ENCODE peak calls at places on chromosomes 13 and 19, in nine cellular contexts. H is A549, Q is coronary artery, T is HFF-Myc, L is progenitor cell of endocrine pancreas, E is right atrium auricular region, C is GM23338, F is GM12865, K is heart right ventricle. Z is an unnamed sample.

GRCh38 chr13:77507931-77508776 is 27.4 kb upstream of the SCEL start:
- DNase-seq in H (no peak), Q (no peak), T (peak; percentile 48), L (no peak), E (no peak), C (no peak), F (no peak), K (no peak), Z (no peak)

GRCh38 chr19:49835562-49835961 is 15.4 kb upstream of the PTOV1 start:
- DNase-seq in H (no peak), Q (no peak), T (no peak), L (no peak), E (no peak), C (no peak), F (no peak), K (no peak), Z (no peak)

GRCh38 chr13:103349664-103350063 is 283.4 kb upstream of the SLC10A2 start:
- DNase-seq in H (no peak), Q (no peak), T (no peak), L (no peak), E (no peak), C (no peak), F (no peak), K (peak; percentile 12), Z (peak; percentile 13)

GRCh38 chr19:6108721-6109633 is 1.3 kb downstream of the RFX2 start:
- DNase-seq in H (no peak), Q (peak; percentile 88), T (no peak), L (no peak), E (peak; percentile 79), C (peak; percentile 64), F (peak; percentile 25), K (peak; percentile 57), Z (peak; percentile 41)

GRCh38 chr13:104086205-104086604 is 1020.0 kb upstream of the SLC10A2 start:
- DNase-seq in H (no peak), Q (no peak), T (no peak), L (no peak), E (no peak), C (no peak), F (no peak), K (no peak), Z (no peak)

GRCh38 chr19:17865364-17866311 is 5.9 kb downstream of the RPL18A start:
- DNase-seq in H (no peak), Q (no peak), T (no peak), L (no peak), E (no peak), C (peak; percentile 40), F (peak; percentile 63), K (no peak), Z (no peak)

GRCh38 chr13:31045621-31046081 is 113.2 kb downstream of the TEX26 start:
- DNase-seq in H (peak; percentile 74), Q (peak; percentile 43), T (peak; percentile 94), L (no peak), E (peak; percentile 65), C (no peak), F (peak; percentile 53), K (no peak), Z (no peak)

GRCh38 chr19:58261600-58261967 is 17.2 kb upstream of the ZNF8 start:
- DNase-seq in H (no peak), Q (no peak), T (no peak), L (no peak), E (no peak), C (no peak), F (no peak), K (no peak), Z (no peak)

GRCh38 chr19:18738961-18739690 is 52.0 kb downstream of the COMP start:
- DNase-seq in H (no peak), Q (no peak), T (no peak), L (no peak), E (no peak), C (no peak), F (no peak), K (no peak), Z (no peak)

GRCh38 chr13:26660185-26660584 is 100.4 kb downstream of the GPR12 start:
- DNase-seq in H (no peak), Q (no peak), T (no peak), L (no peak), E (no peak), C (no peak), F (no peak), K (no peak), Z (no peak)

GRCh38 chr19:44623080-44623479 is 9.7 kb downstream of the IGSF23 start:
- DNase-seq in H (no peak), Q (no peak), T (no peak), L (no peak), E (peak; percentile 60), C (no peak), F (no peak), K (no peak), Z (no peak)

DNA sequence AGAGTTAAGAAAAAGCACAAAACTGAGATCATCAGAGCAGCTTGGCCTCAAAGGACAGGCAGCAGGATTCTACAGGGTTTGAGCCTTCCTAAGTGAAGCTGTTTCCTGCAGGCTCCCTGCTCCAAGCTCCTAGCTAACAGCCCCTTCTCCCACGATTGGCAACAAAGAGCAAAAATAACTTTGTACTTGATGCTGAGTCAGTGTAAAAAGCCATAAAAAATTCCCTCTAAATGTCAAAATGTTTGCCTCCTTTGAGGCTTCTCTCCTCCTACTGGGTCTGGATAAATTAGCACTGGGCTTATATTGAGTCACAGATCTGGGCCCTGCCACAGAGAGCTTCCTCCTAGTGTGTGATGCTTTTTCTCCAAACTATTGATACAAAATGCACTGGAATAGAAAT is 153.3 kb downstream of the TNFRSF19 start:
- DNase-seq in H (no peak), Q (no peak), T (no peak), L (no peak), E (no peak), C (no peak), F (no peak), K (no peak), Z (no peak)
- TF ChIP-seq CTCF in H (no peak), Q (no peak), T (no peak), L (no peak), E (no peak), C (no peak), F (no peak), K (no peak), Z (no peak)

GRCh38 chr13:90233933-90234672 is 1113.4 kb upstream of the MIR17HG start:
- DNase-seq in H (no peak), Q (no peak), T (no peak), L (no peak), E (no peak), C (no peak), F (no peak), K (no peak), Z (no peak)
- TF ChIP-seq CTCF in H (no peak), Q (no peak), T (no peak), L (no peak), E (no peak), C (peak; percentile 33), F (no peak), K (no peak), Z (no peak)

GRCh38 chr19:32676186-32676894 is 692 bp downstream of the RGS9BP start:
- DNase-seq in H (peak; percentile 43), Q (no peak), T (no peak), L (peak; percentile 28), E (no peak), C (peak; percentile 62), F (no peak), K (peak; percentile 30), Z (peak; percentile 40)

GRCh38 chr19:32673573-32673972 is 1.4 kb downstream of the ANKRD27 start:
- DNase-seq in H (no peak), Q (no peak), T (no peak), L (no peak), E (no peak), C (no peak), F (no peak), K (no peak), Z (no peak)

GRCh38 chr19:32675720-32676185 is at the start of gene RGS9BP:
- DNase-seq in H (peak; percentile 92), Q (peak; percentile 86), T (no peak), L (peak; percentile 26), E (peak; percentile 85), C (peak; percentile 64), F (peak; percentile 72), K (peak; percentile 90), Z (peak; percentile 64)

GRCh38 chr19:32674153-32674958 is 624 bp downstream of the ANKRD27 start:
- DNase-seq in H (no peak), Q (no peak), T (no peak), L (peak; percentile 47), E (no peak), C (no peak), F (no peak), K (no peak), Z (peak; percentile 46)

DNA sequence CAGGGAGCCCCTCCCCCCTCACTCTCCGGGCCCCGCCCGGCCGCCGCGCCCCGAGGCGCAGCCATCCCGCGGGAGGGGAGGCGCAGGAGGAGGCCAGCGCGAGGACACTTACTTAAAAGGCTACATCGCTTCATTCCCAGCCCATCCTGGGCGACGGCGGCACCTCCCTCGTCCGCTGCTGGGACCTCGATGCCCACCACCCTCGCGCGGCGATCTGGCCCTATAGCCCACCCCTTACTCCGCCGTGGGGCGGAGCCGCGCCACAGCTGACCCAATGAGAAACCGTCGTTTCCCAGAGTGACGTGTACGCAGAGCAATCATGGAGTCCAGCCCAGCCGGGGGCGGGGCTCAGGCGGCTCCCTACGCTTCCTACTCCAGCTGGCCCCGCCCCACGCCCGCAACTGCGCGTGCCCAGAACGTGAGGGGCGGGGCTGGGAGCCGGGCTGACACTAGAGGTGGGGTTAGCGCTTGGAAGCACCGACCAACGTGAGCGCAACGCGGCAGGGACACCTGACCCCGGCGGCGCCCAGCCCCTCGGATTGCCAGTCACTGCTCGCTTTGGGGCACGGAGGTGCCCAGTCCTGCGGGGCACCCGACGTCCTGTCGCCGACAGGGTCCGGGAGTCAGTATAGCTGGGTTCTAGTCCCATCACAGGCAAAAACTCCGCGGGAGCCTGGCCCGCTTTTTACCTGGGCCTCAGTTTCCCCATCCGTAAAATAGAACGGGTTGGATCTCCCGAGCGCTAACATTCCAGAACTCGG is at the start of gene ANKRD27:
- DNase-seq in H (peak; percentile 100), Q (peak; percentile 99), T (peak; percentile 90), L (peak; percentile 98), E (peak; percentile 98), C (peak; percentile 99), F (peak; percentile 99), K (peak; percentile 99), Z (peak; percentile 99)
- TF ChIP-seq CTCF in H (no peak), Q (no peak), T (no peak), L (no peak), E (no peak), C (no peak), F (no peak), K (no peak), Z (no peak)

DNA sequence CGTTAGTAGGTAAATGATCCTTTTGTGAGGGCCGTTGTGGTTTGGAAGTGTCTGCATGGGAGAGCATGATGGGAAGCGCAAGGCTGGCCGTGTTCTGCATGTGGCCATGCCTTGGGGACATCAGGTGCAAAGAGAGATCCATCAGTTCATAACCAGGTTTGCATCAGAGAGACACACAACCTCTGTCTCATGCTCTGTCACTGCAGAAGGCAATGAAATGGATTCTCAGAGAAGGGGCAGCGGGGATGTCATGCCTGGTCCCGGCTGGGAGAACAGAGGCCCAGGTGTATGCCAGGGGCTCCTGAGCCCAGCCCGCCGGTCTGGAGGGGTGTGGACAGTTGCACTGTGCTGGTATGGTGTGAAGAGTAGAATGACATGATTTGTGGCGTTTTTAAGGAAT is 60.2 kb downstream of the GGACT start:
- DNase-seq in H (no peak), Q (peak; percentile 29), T (no peak), L (no peak), E (peak; percentile 11), C (no peak), F (no peak), K (no peak), Z (no peak)
- TF ChIP-seq CTCF in H (no peak), Q (no peak), T (no peak), L (no peak), E (no peak), C (no peak), F (no peak), K (no peak), Z (no peak)